ENCODE peak calls at places on chromosomes 1 and 21, in nine cellular contexts. T is transverse colon, B is fibroblast of lung, V is Panc1, P is neural crest cell, Q is adrenal gland, R is RWPE1, O is upper lobe of right lung, N is epithelial cell of esophagus. H is an unnamed sample.

GRCh38 chr21:45109831-45110492 is 35.6 kb downstream of the ADARB1 start:
- DNase-seq in T (peak), B (peak), V (no peak), P (no peak), Q (no peak), R (no peak), O (no peak), N (no peak), H (no peak)

GRCh38 chr1:111746614-111746999 is 7.4 kb upstream of the INKA2 start:
- DNase-seq in T (no peak), B (no peak), V (no peak), P (no peak), Q (no peak), R (no peak), O (no peak), N (no peak), H (no peak)

GRCh38 chr1:151059342-151060240 is at the start of gene CDC42SE1:
- DNase-seq in T (peak), B (peak), V (no peak), P (peak), Q (peak), R (peak), O (peak), N (peak), H (peak)

GRCh38 chr1:192951961-192952460 is 107.1 kb downstream of the UCHL5 start:
- DNase-seq in T (peak), B (peak), V (peak), P (no peak), Q (peak), R (peak), O (no peak), N (peak), H (no peak)

GRCh38 chr1:174052621-174053020 is 30.5 kb upstream of the RC3H1 start:
- DNase-seq in T (no peak), B (peak), V (no peak), P (no peak), Q (no peak), R (no peak), O (no peak), N (no peak), H (no peak)

GRCh38 chr1:231196307-231196706 is 34.4 kb downstream of the TRIM67 start:
- DNase-seq in T (no peak), B (no peak), V (no peak), P (no peak), Q (no peak), R (no peak), O (no peak), N (no peak), H (no peak)

GRCh38 chr1:204319027-204319426 is 40.7 kb downstream of the PLEKHA6 start:
- DNase-seq in T (no peak), B (no peak), V (no peak), P (no peak), Q (no peak), R (no peak), O (no peak), N (peak), H (no peak)

GRCh38 chr1:39782103-39782502 is 6.6 kb downstream of the BMP8B start:
- DNase-seq in T (no peak), B (no peak), V (no peak), P (no peak), Q (no peak), R (no peak), O (no peak), N (no peak), H (no peak)

GRCh38 chr1:165900576-165901380 is 73.4 kb downstream of the UCK2 start:
- DNase-seq in T (no peak), B (no peak), V (no peak), P (no peak), Q (no peak), R (peak), O (no peak), N (peak), H (no peak)

GRCh38 chr1:36446261-36446660 is 4.0 kb downstream of the OSCP1 start:
- DNase-seq in T (no peak), B (no peak), V (no peak), P (peak), Q (no peak), R (no peak), O (no peak), N (no peak), H (no peak)

GRCh38 chr1:246631426-246631825 is 65.2 kb downstream of the CNST start:
- DNase-seq in T (no peak), B (peak), V (no peak), P (no peak), Q (no peak), R (no peak), O (no peak), N (peak), H (no peak)

GRCh38 chr1:186738896-186739295 is 58.7 kb upstream of the PTGS2 start:
- DNase-seq in T (no peak), B (no peak), V (no peak), P (no peak), Q (no peak), R (no peak), O (no peak), N (peak), H (no peak)

GRCh38 chr1:9843576-9843945 is 19.8 kb upstream of the CLSTN1 start:
- DNase-seq in T (peak), B (no peak), V (no peak), P (no peak), Q (no peak), R (peak), O (no peak), N (peak), H (no peak)

GRCh38 chr1:116853680-116854191 is 56.0 kb upstream of the PTGFRN start:
- DNase-seq in T (peak), B (peak), V (peak), P (no peak), Q (peak), R (peak), O (no peak), N (peak), H (peak)

GRCh38 chr1:163090321-163090945 is 21.3 kb downstream of the RGS4 start:
- DNase-seq in T (no peak), B (peak), V (no peak), P (no peak), Q (no peak), R (no peak), O (no peak), N (peak), H (no peak)

GRCh38 chr21:16608209-16608830 is 878.5 kb downstream of the USP25 start:
- DNase-seq in T (no peak), B (no peak), V (no peak), P (no peak), Q (no peak), R (peak), O (no peak), N (peak), H (no peak)

GRCh38 chr21:41425954-41426655 is at the start of gene MX1:
- DNase-seq in T (peak), B (peak), V (no peak), P (no peak), Q (peak), R (peak), O (peak), N (peak), H (peak)

GRCh38 chr1:28208818-28209441 is 23.9 kb downstream of the DNAJC8 start:
- DNase-seq in T (peak), B (peak), V (peak), P (peak), Q (peak), R (peak), O (no peak), N (peak), H (peak)

GRCh38 chr1:8311068-8311718 is 6.7 kb upstream of the SLC45A1 start:
- DNase-seq in T (no peak), B (no peak), V (no peak), P (no peak), Q (no peak), R (no peak), O (no peak), N (no peak), H (no peak)

GRCh38 chr1:230917284-230918135 is 49.2 kb upstream of the C1orf198 start:
- DNase-seq in T (peak), B (peak), V (no peak), P (peak), Q (peak), R (peak), O (peak), N (peak), H (peak)

GRCh38 chr1:51518730-51519047 is 377 bp downstream of the EPS15 start:
- DNase-seq in T (peak), B (no peak), V (no peak), P (no peak), Q (no peak), R (peak), O (peak), N (peak), H (peak)

GRCh38 chr1:54318415-54318814 is 87.8 kb downstream of the SSBP3 start:
- DNase-seq in T (no peak), B (no peak), V (no peak), P (no peak), Q (no peak), R (no peak), O (no peak), N (no peak), H (no peak)

GRCh38 chr1:61921435-61921834 is 179.2 kb downstream of the PATJ start:
- DNase-seq in T (no peak), B (no peak), V (no peak), P (no peak), Q (no peak), R (no peak), O (no peak), N (no peak), H (no peak)

GRCh38 chr21:41933259-41934079 is 20.3 kb downstream of the C2CD2 start:
- DNase-seq in T (no peak), B (no peak), V (no peak), P (no peak), Q (peak), R (peak), O (no peak), N (peak), H (no peak)

GRCh38 chr1:226310637-226311195 is 1.8 kb upstream of the LIN9 start:
- DNase-seq in T (peak), B (no peak), V (no peak), P (no peak), Q (no peak), R (peak), O (no peak), N (peak), H (peak)

GRCh38 chr1:108057536-108057935 is 92.6 kb upstream of the VAV3 start:
- DNase-seq in T (peak), B (no peak), V (no peak), P (no peak), Q (peak), R (no peak), O (no peak), N (peak), H (no peak)

GRCh38 chr1:191977874-191978273 is 180.4 kb upstream of the RGS18 start:
- DNase-seq in T (no peak), B (no peak), V (no peak), P (no peak), Q (no peak), R (no peak), O (no peak), N (no peak), H (no peak)

GRCh38 chr1:112697781-112698201 is 9.1 kb downstream of the RHOC start:
- DNase-seq in T (no peak), B (no peak), V (no peak), P (no peak), Q (no peak), R (no peak), O (no peak), N (no peak), H (no peak)

GRCh38 chr1:232468249-232468648 is 161.7 kb downstream of the SIPA1L2 start:
- DNase-seq in T (no peak), B (no peak), V (no peak), P (no peak), Q (no peak), R (no peak), O (no peak), N (no peak), H (no peak)

GRCh38 chr1:232464325-232464724 is 165.6 kb downstream of the SIPA1L2 start:
- DNase-seq in T (no peak), B (no peak), V (no peak), P (no peak), Q (no peak), R (no peak), O (no peak), N (no peak), H (no peak)

GRCh38 chr1:232463226-232463625 is 166.7 kb downstream of the SIPA1L2 start:
- DNase-seq in T (no peak), B (peak), V (no peak), P (no peak), Q (no peak), R (no peak), O (no peak), N (no peak), H (no peak)

GRCh38 chr1:232470711-232471110 is 159.2 kb downstream of the SIPA1L2 start:
- DNase-seq in T (no peak), B (no peak), V (no peak), P (no peak), Q (no peak), R (no peak), O (no peak), N (no peak), H (no peak)

GRCh38 chr1:232467073-232467760 is 162.7 kb downstream of the SIPA1L2 start:
- DNase-seq in T (no peak), B (no peak), V (no peak), P (no peak), Q (no peak), R (no peak), O (no peak), N (no peak), H (no peak)
- TF ChIP-seq CTCF in T (no peak), B (no peak), V (peak), P (peak), Q (no peak), R (no peak), O (no peak), N (no peak), H (no peak)

GRCh38 chr1:85824066-85824835 is 116.0 kb upstream of the ZNHIT6 start:
- DNase-seq in T (no peak), B (no peak), V (no peak), P (no peak), Q (no peak), R (no peak), O (no peak), N (peak), H (peak)
- TF ChIP-seq CTCF in T (no peak), B (no peak), V (peak), P (no peak), Q (no peak), R (no peak), O (no peak), N (no peak), H (no peak)

DNA sequence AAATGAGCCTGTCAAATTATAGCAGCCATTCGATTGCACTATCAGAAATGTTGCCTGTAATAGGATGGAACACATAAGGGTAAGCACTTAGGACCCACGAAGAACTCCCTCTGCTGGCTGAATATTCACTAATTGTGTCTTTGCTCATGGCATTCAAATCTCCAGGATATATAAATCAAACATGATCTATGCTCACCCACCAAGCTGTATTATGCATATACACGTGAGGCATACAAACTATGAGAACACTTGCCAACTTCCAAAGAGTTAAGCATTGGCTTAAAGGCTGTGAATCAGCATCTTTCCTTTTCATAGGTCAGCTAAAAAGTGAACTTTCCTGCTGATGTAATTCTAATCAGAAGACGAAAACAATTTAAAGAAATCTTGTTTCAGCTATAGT is 34.5 kb downstream of the TMPRSS15 start:
- DNase-seq in T (no peak), B (peak), V (no peak), P (no peak), Q (no peak), R (no peak), O (no peak), N (peak), H (no peak)
- TF ChIP-seq CTCF in T (no peak), B (no peak), V (peak), P (peak), Q (peak), R (no peak), O (no peak), N (no peak), H (no peak)

GRCh38 chr21:33096426-33096825 is 26.5 kb downstream of the OLIG1 start:
- DNase-seq in T (no peak), B (no peak), V (no peak), P (no peak), Q (no peak), R (no peak), O (no peak), N (no peak), H (no peak)
- TF ChIP-seq CTCF in T (no peak), B (no peak), V (no peak), P (no peak), Q (no peak), R (no peak), O (no peak), N (no peak), H (no peak)

DNA sequence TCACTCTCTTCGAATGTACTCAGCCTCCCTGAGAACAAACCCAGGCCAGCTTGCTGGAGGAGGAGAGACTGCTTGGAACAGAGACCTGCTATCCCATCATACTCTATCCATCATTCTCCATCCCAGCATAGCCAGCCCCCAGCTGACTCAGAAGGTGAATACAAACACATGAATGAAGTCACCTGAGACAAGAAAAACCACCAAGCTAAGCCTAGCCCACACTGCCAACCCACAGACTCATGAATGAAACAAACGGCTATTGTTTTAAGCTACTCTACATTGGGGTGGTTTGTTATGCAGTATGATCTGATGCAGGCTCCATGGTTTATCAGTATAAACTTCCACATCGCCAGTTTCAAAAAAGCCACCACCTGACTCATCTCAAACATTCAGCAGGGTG is 395.6 kb downstream of the SETD4 start:
- DNase-seq in T (no peak), B (peak), V (no peak), P (no peak), Q (no peak), R (peak), O (no peak), N (peak), H (peak)
- TF ChIP-seq CTCF in T (no peak), B (no peak), V (no peak), P (no peak), Q (no peak), R (no peak), O (no peak), N (no peak), H (no peak)

H was measured in Calu3.